ENCODE peak calls at places on chromosomes 16 and 17, in seven cellular contexts. H is HCT116, R is K562, F is SK-N-SH, A is GM12878, N is H1, D is HepG2. I is an unnamed sample.

GRCh38 chr17:62869885-62870580 is 61.9 kb upstream of the MARCHF10 start:
- DNase-seq in H (no peak), R (no peak), F (peak), A (no peak), N (peak), D (no peak), I (peak)

GRCh38 chr16:54121539-54122295 is 164.9 kb downstream of the IRX3 start:
- DNase-seq in H (no peak), R (no peak), F (no peak), A (no peak), N (no peak), D (no peak), I (no peak)

GRCh38 chr17:28717578-28718316 is at the start of gene RAB34:
- DNase-seq in H (no peak), R (no peak), F (no peak), A (no peak), N (peak), D (no peak), I (no peak)

GRCh38 chr17:55295411-55296170 is 30.8 kb downstream of the HLF start:
- DNase-seq in H (peak), R (peak), F (peak), A (no peak), N (peak), D (peak), I (peak)

GRCh38 chr16:23494188-23494587 is 16.1 kb downstream of the GGA2 start:
- DNase-seq in H (no peak), R (no peak), F (no peak), A (no peak), N (no peak), D (no peak), I (no peak)

GRCh38 chr17:47686276-47686635 is 7.7 kb upstream of the TBKBP1 start:
- DNase-seq in H (no peak), R (no peak), F (no peak), A (no peak), N (no peak), D (no peak), I (no peak)

GRCh38 chr17:51764387-51764971 is 394.0 kb downstream of the CA10 start:
- DNase-seq in H (peak), R (peak), F (peak), A (peak), N (peak), D (peak), I (peak)

GRCh38 chr16:48596326-48596725 is 13.7 kb downstream of the N4BP1 start:
- DNase-seq in H (no peak), R (peak), F (no peak), A (no peak), N (no peak), D (no peak), I (no peak)

GRCh38 chr17:40087049-40087794 is 13.2 kb downstream of the NR1D1 start:
- DNase-seq in H (no peak), R (no peak), F (no peak), A (no peak), N (no peak), D (no peak), I (no peak)

GRCh38 chr17:40087903-40088718 is 12.3 kb downstream of the NR1D1 start:
- DNase-seq in H (no peak), R (no peak), F (no peak), A (no peak), N (no peak), D (no peak), I (no peak)

GRCh38 chr17:40091691-40092397 is 8.5 kb downstream of the NR1D1 start:
- DNase-seq in H (no peak), R (no peak), F (no peak), A (no peak), N (no peak), D (no peak), I (no peak)

GRCh38 chr17:40090234-40091111 is 9.9 kb downstream of the NR1D1 start:
- DNase-seq in H (no peak), R (no peak), F (no peak), A (no peak), N (no peak), D (no peak), I (no peak)

GRCh38 chr17:40089085-40089895 is 11.1 kb downstream of the NR1D1 start:
- DNase-seq in H (no peak), R (no peak), F (no peak), A (no peak), N (no peak), D (no peak), I (no peak)
- TF ChIP-seq JUND in H (no peak), R (no peak), F (no peak), A (no peak), N (no peak), D (no peak), I (no peak)

DNA sequence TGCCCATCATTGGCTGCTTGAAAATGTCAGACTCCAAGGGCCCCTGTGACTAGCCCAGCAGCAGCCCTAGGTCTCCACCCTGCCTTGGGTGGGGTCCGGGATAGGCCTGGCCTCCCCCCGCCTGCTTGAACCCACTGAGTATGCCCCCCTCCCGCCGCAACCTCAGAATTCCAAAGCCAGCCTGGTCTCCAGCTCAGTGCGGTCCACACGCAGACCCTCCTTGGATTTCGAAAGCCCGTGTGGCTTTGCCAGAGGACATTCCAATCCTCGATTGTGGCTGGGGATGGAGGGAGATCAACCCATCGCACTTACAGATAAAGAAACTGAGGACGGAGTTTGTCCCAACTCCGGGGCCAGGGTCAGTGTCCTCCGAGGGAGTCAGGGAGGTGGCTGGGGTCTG is 6.4 kb downstream of the DPEP1 start:
- DNase-seq in H (no peak), R (no peak), F (no peak), A (no peak), N (no peak), D (no peak), I (no peak)
- TF ChIP-seq JUND in H (no peak), R (no peak), F (no peak), A (no peak), N (no peak), D (no peak), I (no peak)

GRCh38 chr16:12426122-12426521 is 377.6 kb downstream of the CPPED1 start:
- DNase-seq in H (no peak), R (peak), F (peak), A (no peak), N (no peak), D (no peak), I (no peak)
- TF ChIP-seq JUND in H (no peak), R (no peak), F (no peak), A (no peak), N (no peak), D (no peak), I (no peak)

GRCh38 chr17:1055751-1056645 is 59.1 kb downstream of the TIMM22 start:
- DNase-seq in H (no peak), R (peak), F (peak), A (no peak), N (peak), D (peak), I (peak)
- TF ChIP-seq JUND in H (no peak), R (no peak), F (no peak), A (no peak), N (no peak), D (no peak), I (no peak)

GRCh38 chr16:11401161-11402050 is 56.1 kb downstream of the RMI2 start:
- DNase-seq in H (no peak), R (no peak), F (peak), A (no peak), N (no peak), D (no peak), I (no peak)
- TF ChIP-seq JUND in H (no peak), R (no peak), F (no peak), A (no peak), N (no peak), D (no peak), I (no peak)

GRCh38 chr16:46884513-46885293 is 541 bp downstream of the GPT2 start:
- DNase-seq in H (no peak), R (no peak), F (peak), A (no peak), N (no peak), D (no peak), I (no peak)

GRCh38 chr16:46887524-46887854 is 3.3 kb downstream of the GPT2 start:
- DNase-seq in H (no peak), R (no peak), F (no peak), A (no peak), N (no peak), D (peak), I (no peak)

GRCh38 chr16:46883690-46884512 is at the start of gene GPT2:
- DNase-seq in H (peak), R (peak), F (peak), A (peak), N (peak), D (peak), I (peak)

GRCh38 chr16:46886764-46887523 is 2.8 kb downstream of the GPT2 start:
- DNase-seq in H (no peak), R (no peak), F (no peak), A (no peak), N (no peak), D (no peak), I (no peak)

DNA sequence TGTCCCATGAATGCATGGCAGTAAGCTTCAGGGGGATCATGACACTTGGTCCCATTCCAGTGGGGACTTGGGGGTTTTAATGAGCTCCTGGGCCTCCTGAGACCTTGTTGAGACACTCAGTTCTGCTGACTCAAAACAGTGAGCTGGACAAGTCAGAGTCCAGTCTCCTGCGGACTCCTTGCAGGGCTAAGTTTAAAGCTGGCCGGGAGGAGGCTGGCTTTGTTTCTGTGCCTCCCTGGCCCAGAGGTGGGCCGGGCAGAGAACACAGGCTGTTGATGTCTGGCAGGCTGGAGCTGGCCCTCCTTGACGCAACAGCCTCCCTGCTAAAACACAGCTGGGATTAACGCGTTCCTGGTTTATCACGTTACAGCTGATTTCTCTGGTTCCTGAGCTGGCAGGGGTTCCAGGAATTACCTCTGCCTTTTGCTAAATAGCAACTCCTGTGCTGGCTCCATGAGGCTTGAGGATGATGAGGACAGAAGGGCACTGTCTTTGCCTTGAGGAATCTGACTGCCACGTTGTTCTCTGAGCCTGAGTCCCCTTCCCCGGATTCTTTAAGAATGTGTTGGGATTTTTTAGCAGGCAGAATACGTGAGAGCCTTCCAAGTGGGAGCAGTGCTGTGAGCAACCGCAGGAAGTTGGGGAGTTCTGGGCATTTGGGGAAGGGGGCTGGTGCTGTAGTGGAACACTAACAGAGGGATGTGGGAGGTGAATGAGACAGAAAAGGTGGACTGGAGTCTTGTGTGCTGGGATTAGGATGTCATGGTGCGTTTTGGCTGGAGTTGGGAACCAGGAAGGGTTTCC is 2.0 kb downstream of the GPT2 start:
- DNase-seq in H (no peak), R (no peak), F (peak), A (no peak), N (no peak), D (no peak), I (no peak)
- TF ChIP-seq JUND in H (no peak), R (no peak), F (no peak), A (no peak), N (no peak), D (no peak), I (no peak)

DNA sequence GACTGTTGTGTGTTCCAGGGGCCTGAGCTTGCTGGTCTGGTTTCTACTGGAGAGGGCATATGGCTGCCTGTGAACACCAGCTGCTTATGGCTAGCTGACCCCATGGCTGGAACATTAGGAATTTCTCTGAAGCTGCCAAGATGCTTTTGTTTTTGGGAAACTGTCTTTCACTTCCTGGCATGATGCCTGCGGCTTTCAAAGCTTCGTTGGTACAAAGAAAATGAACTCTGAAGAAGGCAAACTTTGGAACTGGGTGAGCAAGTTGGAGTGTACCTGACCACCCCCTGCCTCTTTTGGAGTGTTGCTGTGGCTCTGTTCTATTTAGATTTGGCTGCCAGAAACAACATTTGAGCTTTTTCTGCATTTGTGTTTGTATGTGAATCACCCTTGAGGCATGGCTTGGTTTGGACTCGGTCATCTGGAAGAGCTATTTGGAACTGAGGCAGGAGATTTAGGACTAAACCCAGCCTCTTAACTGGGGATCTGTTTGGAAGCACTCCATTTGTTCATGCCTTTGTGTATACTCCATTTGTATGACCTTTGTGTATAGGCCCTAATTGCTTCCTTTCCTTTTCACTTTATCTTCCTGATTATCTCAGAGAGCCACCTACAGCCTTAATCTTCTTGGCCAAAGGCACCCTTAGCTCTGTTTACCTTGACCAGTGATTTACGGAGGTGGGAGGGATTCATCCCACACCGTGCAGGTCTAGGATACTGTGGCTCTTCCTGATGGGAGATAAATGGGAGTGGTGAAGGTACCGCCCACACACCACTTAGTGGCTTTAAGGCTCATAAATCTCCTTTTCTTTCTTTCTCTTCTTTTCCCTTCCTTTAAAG is 7.2 kb upstream of the CPHXL start:
- DNase-seq in H (no peak), R (peak), F (no peak), A (no peak), N (no peak), D (no peak), I (no peak)
- TF ChIP-seq JUND in H (no peak), R (no peak), F (no peak), A (no peak), N (no peak), D (no peak), I (no peak)

DNA sequence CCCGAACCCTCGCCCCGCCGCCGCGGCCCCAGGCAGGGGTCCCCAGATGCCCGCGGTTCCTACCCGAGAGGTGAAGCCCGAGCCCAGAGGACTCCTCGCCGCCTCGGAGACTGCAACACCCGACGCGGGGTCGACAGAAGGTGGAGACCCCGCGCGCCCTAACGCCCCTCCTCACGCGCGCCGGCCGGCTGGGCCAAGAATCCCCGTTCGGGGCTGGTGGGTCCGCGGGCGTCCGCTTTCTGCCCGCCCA is 515 bp downstream of the SUMO2 start:
- DNase-seq in H (no peak), R (no peak), F (no peak), A (no peak), N (no peak), D (no peak), I (no peak)
- TF ChIP-seq JUND in H (no peak), R (no peak), F (no peak), A (no peak), N (no peak), D (no peak), I (no peak)

GRCh38 chr16:1336619-1337018 is 3.2 kb downstream of the BAIAP3 start:
- DNase-seq in H (no peak), R (no peak), F (no peak), A (no peak), N (no peak), D (no peak), I (peak)

GRCh38 chr16:1335996-1336395 is 2.6 kb downstream of the BAIAP3 start:
- DNase-seq in H (no peak), R (no peak), F (peak), A (no peak), N (no peak), D (no peak), I (no peak)

GRCh38 chr16:1338855-1339675 is 5.6 kb downstream of the BAIAP3 start:
- DNase-seq in H (no peak), R (no peak), F (no peak), A (no peak), N (no peak), D (no peak), I (no peak)

GRCh38 chr16:1337486-1337885 is 4.0 kb downstream of the BAIAP3 start:
- DNase-seq in H (no peak), R (no peak), F (peak), A (no peak), N (no peak), D (no peak), I (no peak)

GRCh38 chr16:1338119-1338730 is 4.8 kb downstream of the BAIAP3 start:
- DNase-seq in H (no peak), R (peak), F (peak), A (no peak), N (no peak), D (peak), I (peak)
- TF ChIP-seq JUND in H (no peak), R (no peak), F (no peak), A (no peak), N (no peak), D (no peak), I (no peak)

I was measured in T47D.